ENCODE peak calls at places on chromosomes 7 and 10, in eight cellular contexts. One of them, this sample, is unnamed.

GRCh38 chr7:618539-619355 is 99.1 kb upstream of the PDGFA start:
- DNase-seq in amniotic stem cell: no peak
- DNase-seq in NCI-H446: no peak
- DNase-seq in stimulated activated CD4-positive, alpha-beta T cell treated with anti-CD3 and anti-CD28 coated beads, Interleukin-15, amount 100 ng/mL, for 1 hour: peak
- DNase-seq in EH: no peak
- DNase-seq in CD4-positive, alpha-beta T cell: peak
- DNase-seq in naive B cell: no peak
- DNase-seq in retina: no peak
- DNase-seq in this sample: no peak

GRCh38 chr7:149147730-149148653 is 739 bp downstream of the ZNF398 start:
- DNase-seq in amniotic stem cell: peak
- DNase-seq in naive B cell: peak
- DNase-seq in EH: peak
- DNase-seq in NCI-H446: peak
- DNase-seq in stimulated activated CD4-positive, alpha-beta T cell treated with anti-CD3 and anti-CD28 coated beads, Interleukin-15, amount 100 ng/mL, for 1 hour: peak
- DNase-seq in CD4-positive, alpha-beta T cell: peak
- DNase-seq in retina: peak
- DNase-seq in this sample: no peak

GRCh38 chr10:78307576-78307975 is 273.9 kb downstream of the RPS24 start:
- DNase-seq in amniotic stem cell: no peak
- DNase-seq in CD4-positive, alpha-beta T cell: no peak
- DNase-seq in EH: no peak
- DNase-seq in stimulated activated CD4-positive, alpha-beta T cell treated with anti-CD3 and anti-CD28 coated beads, Interleukin-15, amount 100 ng/mL, for 1 hour: no peak
- DNase-seq in naive B cell: no peak
- DNase-seq in NCI-H446: no peak
- DNase-seq in retina: no peak
- DNase-seq in this sample: no peak

GRCh38 chr10:83476211-83476610 is 663.1 kb upstream of the GHITM start:
- DNase-seq in stimulated activated CD4-positive, alpha-beta T cell treated with anti-CD3 and anti-CD28 coated beads, Interleukin-15, amount 100 ng/mL, for 1 hour: no peak
- DNase-seq in EH: no peak
- DNase-seq in amniotic stem cell: no peak
- DNase-seq in NCI-H446: peak
- DNase-seq in retina: no peak
- DNase-seq in naive B cell: no peak
- DNase-seq in CD4-positive, alpha-beta T cell: no peak
- DNase-seq in this sample: no peak

GRCh38 chr7:29194206-29194593 is 375 bp upstream of the CHN2 start:
- DNase-seq in naive B cell: no peak
- DNase-seq in NCI-H446: no peak
- DNase-seq in EH: no peak
- DNase-seq in CD4-positive, alpha-beta T cell: no peak
- DNase-seq in amniotic stem cell: no peak
- DNase-seq in stimulated activated CD4-positive, alpha-beta T cell treated with anti-CD3 and anti-CD28 coated beads, Interleukin-15, amount 100 ng/mL, for 1 hour: no peak
- DNase-seq in retina: no peak
- DNase-seq in this sample: no peak

GRCh38 chr10:132299381-132300336 is 8.1 kb downstream of the STK32C start:
- DNase-seq in NCI-H446: no peak
- DNase-seq in EH: no peak
- DNase-seq in naive B cell: no peak
- DNase-seq in amniotic stem cell: no peak
- DNase-seq in retina: no peak
- DNase-seq in CD4-positive, alpha-beta T cell: no peak
- DNase-seq in stimulated activated CD4-positive, alpha-beta T cell treated with anti-CD3 and anti-CD28 coated beads, Interleukin-15, amount 100 ng/mL, for 1 hour: no peak
- DNase-seq in this sample: no peak

GRCh38 chr7:113092762-113093161 is 6.1 kb upstream of the GPR85 start:
- DNase-seq in EH: no peak
- DNase-seq in naive B cell: no peak
- DNase-seq in amniotic stem cell: no peak
- DNase-seq in stimulated activated CD4-positive, alpha-beta T cell treated with anti-CD3 and anti-CD28 coated beads, Interleukin-15, amount 100 ng/mL, for 1 hour: no peak
- DNase-seq in NCI-H446: no peak
- DNase-seq in CD4-positive, alpha-beta T cell: no peak
- DNase-seq in retina: no peak
- DNase-seq in this sample: no peak

GRCh38 chr10:107340345-107340744 is 175.8 kb upstream of the SORCS1 start:
- DNase-seq in EH: no peak
- DNase-seq in CD4-positive, alpha-beta T cell: no peak
- DNase-seq in NCI-H446: no peak
- DNase-seq in naive B cell: no peak
- DNase-seq in amniotic stem cell: no peak
- DNase-seq in stimulated activated CD4-positive, alpha-beta T cell treated with anti-CD3 and anti-CD28 coated beads, Interleukin-15, amount 100 ng/mL, for 1 hour: no peak
- DNase-seq in retina: no peak
- DNase-seq in this sample: no peak

GRCh38 chr10:80382989-80383388 is 25.4 kb upstream of the PRXL2A start:
- DNase-seq in amniotic stem cell: peak
- DNase-seq in NCI-H446: peak
- DNase-seq in stimulated activated CD4-positive, alpha-beta T cell treated with anti-CD3 and anti-CD28 coated beads, Interleukin-15, amount 100 ng/mL, for 1 hour: no peak
- DNase-seq in EH: peak
- DNase-seq in retina: peak
- DNase-seq in naive B cell: peak
- DNase-seq in CD4-positive, alpha-beta T cell: peak
- DNase-seq in this sample: no peak

GRCh38 chr10:44280211-44280610 is 104.7 kb downstream of the CXCL12 start:
- DNase-seq in CD4-positive, alpha-beta T cell: no peak
- DNase-seq in retina: no peak
- DNase-seq in NCI-H446: no peak
- DNase-seq in amniotic stem cell: no peak
- DNase-seq in EH: peak
- DNase-seq in naive B cell: no peak
- DNase-seq in stimulated activated CD4-positive, alpha-beta T cell treated with anti-CD3 and anti-CD28 coated beads, Interleukin-15, amount 100 ng/mL, for 1 hour: no peak
- DNase-seq in this sample: no peak

GRCh38 chr7:5214641-5215040 is 24.6 kb downstream of the WIPI2 start:
- DNase-seq in naive B cell: no peak
- DNase-seq in retina: no peak
- DNase-seq in EH: no peak
- DNase-seq in CD4-positive, alpha-beta T cell: no peak
- DNase-seq in NCI-H446: no peak
- DNase-seq in amniotic stem cell: no peak
- DNase-seq in stimulated activated CD4-positive, alpha-beta T cell treated with anti-CD3 and anti-CD28 coated beads, Interleukin-15, amount 100 ng/mL, for 1 hour: no peak
- DNase-seq in this sample: no peak